ENCODE peak calls at places on chromosomes 16 and 17, in five cellular contexts. G is H9, S is H1, N is neuronal stem cell, X is IMR-90. I is an unnamed sample.

GRCh38 chr16:154223-155030 is 2.0 kb downstream of the HBZ start:
- DNase-seq in G (peak; percentile 67), S (peak; percentile 81), N (peak; percentile 59), X (peak; percentile 25), I (peak; percentile 57)

GRCh38 chr17:10295728-10296343 is 77.0 kb downstream of the MYH13 start:
- DNase-seq in G (peak; percentile 83), S (peak; percentile 81), N (peak; percentile 62), X (peak; percentile 33), I (peak; percentile 75)

GRCh38 chr16:68636064-68636551 is 9.0 kb upstream of the CDH3 start:
- DNase-seq in G (no peak), S (no peak), N (no peak), X (no peak), I (no peak)

GRCh38 chr17:16945141-16945493 is 26.8 kb downstream of the TNFRSF13B start:
- DNase-seq in G (no peak), S (no peak), N (no peak), X (no peak), I (no peak)

GRCh38 chr17:28592260-28592659 is 6.6 kb downstream of the SPAG5 start:
- DNase-seq in G (no peak), S (no peak), N (no peak), X (no peak), I (no peak)

GRCh38 chr16:10172848-10173655 is 9.2 kb downstream of the GRIN2A start:
- DNase-seq in G (no peak), S (no peak), N (no peak), X (no peak), I (peak; percentile 61)

GRCh38 chr17:4858880-4859260 is 25.7 kb downstream of the MINK1 start:
- DNase-seq in G (peak; percentile 73), S (no peak), N (no peak), X (peak; percentile 27), I (no peak)

GRCh38 chr16:88003736-88004135 is 52.5 kb downstream of the BANP start:
- DNase-seq in G (no peak), S (no peak), N (no peak), X (no peak), I (no peak)

GRCh38 chr16:31868701-31869167 is 4.9 kb upstream of the ZNF267 start:
- DNase-seq in G (peak; percentile 59), S (peak; percentile 80), N (peak; percentile 67), X (peak; percentile 72), I (peak; percentile 76)

GRCh38 chr17:48132375-48132774 is 24.8 kb downstream of the SNX11 start:
- DNase-seq in G (no peak), S (no peak), N (no peak), X (no peak), I (no peak)

GRCh38 chr17:81558115-81558468 is 5.9 kb upstream of the FAAP100 start:
- DNase-seq in G (no peak), S (no peak), N (no peak), X (no peak), I (no peak)

GRCh38 chr16:73053379-73054130 is 5.6 kb upstream of the ZFHX3 start:
- DNase-seq in G (no peak), S (no peak), N (no peak), X (peak; percentile 75), I (peak; percentile 85)

GRCh38 chr17:73474370-73474988 is 162.7 kb upstream of the CDC42EP4 start:
- DNase-seq in G (no peak), S (no peak), N (no peak), X (peak; percentile 39), I (peak; percentile 55)

GRCh38 chr16:19573997-19574396 is 18.5 kb downstream of the VPS35L start:
- DNase-seq in G (no peak), S (no peak), N (no peak), X (no peak), I (no peak)

GRCh38 chr17:909642-910323 is 69.8 kb downstream of the NXN start:
- DNase-seq in G (no peak), S (no peak), N (no peak), X (no peak), I (peak; percentile 60)

GRCh38 chr17:82008941-82009405 is 13.7 kb downstream of the CENPX start:
- DNase-seq in G (no peak), S (no peak), N (no peak), X (no peak), I (no peak)

GRCh38 chr16:78967948-78968347 is 632.6 kb downstream of the MAF start:
- DNase-seq in G (no peak), S (no peak), N (no peak), X (no peak), I (no peak)

GRCh38 chr17:66420961-66421371 is 118.6 kb downstream of the PRKCA start:
- DNase-seq in G (no peak), S (no peak), N (no peak), X (peak; percentile 77), I (peak; percentile 59)

GRCh38 chr16:84689126-84689525 is 10.7 kb upstream of the USP10 start:
- DNase-seq in G (no peak), S (no peak), N (no peak), X (peak; percentile 99), I (peak; percentile 91)

GRCh38 chr17:28544402-28545140 is 7.9 kb downstream of the UNC119 start:
- DNase-seq in G (no peak), S (no peak), N (no peak), X (no peak), I (no peak)

GRCh38 chr16:28196331-28196987 is 15.3 kb downstream of the XPO6 start:
- DNase-seq in G (no peak), S (no peak), N (no peak), X (no peak), I (no peak)

GRCh38 chr16:86365513-86366040 is 144.8 kb upstream of the FOXF1 start:
- DNase-seq in G (no peak), S (no peak), N (no peak), X (no peak), I (no peak)

GRCh38 chr17:17036520-17036998 is 5.7 kb upstream of the MPRIP start:
- DNase-seq in G (no peak), S (no peak), N (no peak), X (no peak), I (no peak)

GRCh38 chr17:59870482-59870881 is 22.3 kb downstream of the TUBD1 start:
- DNase-seq in G (no peak), S (no peak), N (no peak), X (no peak), I (no peak)

GRCh38 chr17:76914937-76915336 is 46.7 kb downstream of the MGAT5B start:
- DNase-seq in G (no peak), S (no peak), N (no peak), X (no peak), I (no peak)

GRCh38 chr17:31369266-31369665 is 22.2 kb upstream of the RAB11FIP4 start:
- DNase-seq in G (no peak), S (no peak), N (no peak), X (peak; percentile 48), I (peak; percentile 36)

GRCh38 chr16:65315004-65315398 is 193.1 kb upstream of the CDH11 start:
- DNase-seq in G (no peak), S (no peak), N (no peak), X (no peak), I (no peak)

GRCh38 chr17:79631640-79632431 is 21.0 kb upstream of the RBFOX3 start:
- DNase-seq in G (peak; percentile 25), S (peak; percentile 27), N (no peak), X (no peak), I (no peak)

DNA sequence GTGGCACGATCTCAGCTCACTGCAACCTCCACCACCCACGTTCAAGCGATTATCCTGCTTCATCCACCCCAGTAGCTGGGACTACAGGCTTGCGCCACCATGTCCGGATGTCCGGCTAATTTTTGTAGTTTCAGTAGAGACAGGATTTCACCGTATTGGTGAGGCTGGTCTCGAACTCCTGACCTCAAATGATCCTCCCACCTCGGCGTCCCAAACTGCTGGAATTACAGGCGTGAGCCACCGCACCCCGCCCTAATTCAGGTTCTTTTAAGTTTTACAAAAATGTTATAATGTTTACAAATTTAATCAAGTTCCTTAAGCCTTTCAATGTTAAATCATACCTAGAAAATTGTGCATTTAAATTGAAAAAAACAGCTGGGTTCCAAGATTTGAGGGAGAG is 13.3 kb upstream of the GJD3 start:
- DNase-seq in G (no peak), S (no peak), N (no peak), X (no peak), I (no peak)
- H4K91ac ChIP-seq in G (no peak overlapping the region), S (no peak overlapping the region), N (no peak overlapping the region), X (no peak overlapping the region), I (no peak overlapping the region)

DNA sequence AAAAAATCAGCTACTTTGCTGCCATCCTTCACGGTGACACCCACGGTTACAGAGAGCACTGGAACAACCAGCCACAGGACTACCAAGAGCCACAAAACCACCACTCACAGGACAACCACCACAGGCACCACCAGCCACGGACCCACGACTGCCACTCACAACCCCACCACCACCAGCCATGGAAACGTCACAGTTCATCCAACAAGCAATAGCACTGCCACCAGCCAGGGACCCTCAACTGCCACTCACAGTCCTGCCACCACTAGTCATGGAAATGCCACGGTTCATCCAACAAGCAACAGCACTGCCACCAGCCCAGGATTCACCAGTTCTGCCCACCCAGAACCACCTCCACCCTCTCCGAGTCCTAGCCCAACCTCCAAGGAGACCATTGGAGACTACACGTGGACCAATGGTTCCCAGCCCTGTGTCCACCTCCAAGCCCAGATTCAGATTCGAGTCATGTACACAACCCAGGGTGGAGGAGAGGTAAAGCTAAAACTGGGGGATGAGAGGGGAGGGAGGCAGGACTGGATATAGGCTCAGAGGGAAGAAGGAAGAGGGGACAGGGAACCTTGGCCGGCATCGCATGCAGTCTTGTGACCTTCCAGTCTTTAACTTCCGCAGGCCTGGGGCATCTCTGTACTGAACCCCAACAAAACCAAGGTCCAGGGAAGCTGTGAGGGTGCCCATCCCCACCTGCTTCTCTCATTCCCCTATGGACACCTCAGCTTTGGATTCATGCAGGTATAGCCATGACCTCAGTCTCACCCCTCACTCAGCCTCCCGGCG is 597 bp downstream of the CD68 start:
- DNase-seq in G (no peak), S (peak; percentile 53), N (no peak), X (no peak), I (no peak)
- H4K8ac ChIP-seq in G (no peak overlapping the region), S (no peak overlapping the region), N (no peak overlapping the region), X (peak overlapping the region; percentile 78), I (peak overlapping the region; percentile 88)

GRCh38 chr16:4273858-4274291 is 1.1 kb upstream of the TFAP4 start:
- DNase-seq in G (peak; percentile 83), S (peak; percentile 82), N (peak; percentile 47), X (peak; percentile 22), I (peak; percentile 62)

GRCh38 chr16:4270091-4270490 is 2.7 kb downstream of the TFAP4 start:
- DNase-seq in G (no peak), S (no peak), N (no peak), X (no peak), I (no peak)

GRCh38 chr16:4271176-4272113 is 1.4 kb downstream of the TFAP4 start:
- DNase-seq in G (peak; percentile 95), S (peak; percentile 91), N (peak; percentile 85), X (peak; percentile 91), I (peak; percentile 94)

GRCh38 chr16:4272114-4272954 is 489 bp downstream of the TFAP4 start:
- DNase-seq in G (peak; percentile 62), S (peak; percentile 69), N (peak; percentile 51), X (no peak), I (peak; percentile 65)

DNA sequence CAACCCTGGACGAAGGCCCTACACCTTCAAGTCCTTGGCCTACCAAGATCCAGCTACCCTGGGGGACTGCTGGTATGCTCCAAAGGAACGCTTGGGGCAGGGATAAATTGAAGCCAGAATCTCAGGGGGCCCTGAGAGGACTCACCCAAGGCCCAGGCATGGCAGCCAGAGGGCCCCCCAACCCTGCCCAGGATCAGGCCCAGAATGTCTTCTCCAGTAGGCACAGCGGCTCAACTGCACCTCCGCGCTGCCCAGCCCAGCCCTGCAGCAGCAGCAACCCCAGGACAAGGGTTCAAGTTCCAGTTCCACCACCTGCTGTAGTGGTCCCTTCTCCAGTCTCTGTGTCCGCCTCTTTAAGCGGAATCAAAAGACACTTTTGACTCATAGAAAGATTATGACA is 2.2 kb downstream of the TFAP4 start:
- DNase-seq in G (no peak), S (no peak), N (no peak), X (no peak), I (no peak)
- H3K9ac ChIP-seq in G (no peak overlapping the region), S (peak overlapping the region; percentile 94), N (peak overlapping the region; percentile 63), X (no peak overlapping the region), I (peak overlapping the region; percentile 95)

GRCh38 chr16:47713225-47713595 is 252.1 kb downstream of the PHKB start:
- DNase-seq in G (no peak), S (no peak), N (no peak), X (peak; percentile 95), I (peak; percentile 82)
- H4K91ac ChIP-seq in G (no peak overlapping the region), S (no peak overlapping the region), N (no peak overlapping the region), X (no peak overlapping the region), I (no peak overlapping the region)